ENCODE peak calls at places on chromosomes 11 and 22, in ten cellular contexts. One of them, this sample, is unnamed.

GRCh38 chr11:45736424-45736823 is 68.5 kb upstream of the SLC35C1 start:
- DNase-seq in OCI-M1: no peak
- DNase-seq in BE2C: no peak
- DNase-seq in astrocyte of the spinal cord: no peak
- DNase-seq in EL: peak; percentile 8
- DNase-seq in progenitor cell of endocrine pancreas: no peak
- DNase-seq in ACHN: no peak
- DNase-seq in M059J: peak; percentile 30
- DNase-seq in RPMI7951: no peak
- DNase-seq in AG08396: no peak
- DNase-seq in this sample: no peak

GRCh38 chr22:33743756-33744155 is 176.5 kb downstream of the LARGE1 start:
- DNase-seq in OCI-M1: no peak
- DNase-seq in BE2C: no peak
- DNase-seq in astrocyte of the spinal cord: no peak
- DNase-seq in EL: no peak
- DNase-seq in progenitor cell of endocrine pancreas: no peak
- DNase-seq in ACHN: no peak
- DNase-seq in M059J: no peak
- DNase-seq in RPMI7951: no peak
- DNase-seq in AG08396: no peak
- DNase-seq in this sample: no peak

GRCh38 chr11:70755410-70756158 is 357.3 kb downstream of the CTTN start:
- DNase-seq in OCI-M1: peak; percentile 94
- DNase-seq in BE2C: peak; percentile 83
- DNase-seq in astrocyte of the spinal cord: peak; percentile 60
- DNase-seq in EL: peak; percentile 48
- DNase-seq in progenitor cell of endocrine pancreas: peak; percentile 71
- DNase-seq in ACHN: peak; percentile 22
- DNase-seq in M059J: peak; percentile 60
- DNase-seq in RPMI7951: peak; percentile 53
- DNase-seq in AG08396: peak; percentile 94
- DNase-seq in this sample: peak; percentile 4

GRCh38 chr22:27194096-27194748 is 536.8 kb downstream of the MIAT start:
- DNase-seq in OCI-M1: peak; percentile 32
- DNase-seq in BE2C: no peak
- DNase-seq in astrocyte of the spinal cord: no peak
- DNase-seq in EL: no peak
- DNase-seq in progenitor cell of endocrine pancreas: no peak
- DNase-seq in ACHN: no peak
- DNase-seq in M059J: no peak
- DNase-seq in RPMI7951: no peak
- DNase-seq in AG08396: no peak
- DNase-seq in this sample: no peak

GRCh38 chr11:27720277-27720830 is 20.1 kb upstream of the BDNF start:
- DNase-seq in OCI-M1: peak; percentile 20
- DNase-seq in BE2C: no peak
- DNase-seq in astrocyte of the spinal cord: peak; percentile 64
- DNase-seq in EL: peak; percentile 67
- DNase-seq in progenitor cell of endocrine pancreas: peak; percentile 74
- DNase-seq in ACHN: peak; percentile 71
- DNase-seq in M059J: peak; percentile 74
- DNase-seq in RPMI7951: peak; percentile 62
- DNase-seq in AG08396: peak; percentile 68
- DNase-seq in this sample: no peak

GRCh38 chr11:69638941-69639681 is 1.8 kb upstream of the CCND1 start:
- DNase-seq in OCI-M1: peak; percentile 100
- DNase-seq in BE2C: peak; percentile 98
- DNase-seq in astrocyte of the spinal cord: peak; percentile 98
- DNase-seq in EL: peak; percentile 98
- DNase-seq in progenitor cell of endocrine pancreas: peak; percentile 93
- DNase-seq in ACHN: peak; percentile 93
- DNase-seq in M059J: peak; percentile 94
- DNase-seq in RPMI7951: peak; percentile 97
- DNase-seq in AG08396: peak; percentile 96
- DNase-seq in this sample: peak; percentile 93

GRCh38 chr11:102824541-102824940 is 18.9 kb downstream of the MMP3 start:
- DNase-seq in OCI-M1: no peak
- DNase-seq in BE2C: no peak
- DNase-seq in astrocyte of the spinal cord: no peak
- DNase-seq in EL: no peak
- DNase-seq in progenitor cell of endocrine pancreas: no peak
- DNase-seq in ACHN: no peak
- DNase-seq in M059J: no peak
- DNase-seq in RPMI7951: no peak
- DNase-seq in AG08396: no peak
- DNase-seq in this sample: no peak

GRCh38 chr22:45562102-45562501 is 59.4 kb downstream of the FBLN1 start:
- DNase-seq in OCI-M1: no peak
- DNase-seq in BE2C: no peak
- DNase-seq in astrocyte of the spinal cord: no peak
- DNase-seq in EL: no peak
- DNase-seq in progenitor cell of endocrine pancreas: no peak
- DNase-seq in ACHN: no peak
- DNase-seq in M059J: no peak
- DNase-seq in RPMI7951: no peak
- DNase-seq in AG08396: no peak
- DNase-seq in this sample: no peak

GRCh38 chr22:25027552-25027951 is 75.0 kb downstream of the KIAA1671 start:
- DNase-seq in OCI-M1: no peak
- DNase-seq in BE2C: no peak
- DNase-seq in astrocyte of the spinal cord: no peak
- DNase-seq in EL: no peak
- DNase-seq in progenitor cell of endocrine pancreas: no peak
- DNase-seq in ACHN: no peak
- DNase-seq in M059J: no peak
- DNase-seq in RPMI7951: no peak
- DNase-seq in AG08396: no peak
- DNase-seq in this sample: no peak

GRCh38 chr22:31912402-31912733 is 32.0 kb upstream of the YWHAH start:
- DNase-seq in OCI-M1: no peak
- DNase-seq in BE2C: no peak
- DNase-seq in astrocyte of the spinal cord: no peak
- DNase-seq in EL: no peak
- DNase-seq in progenitor cell of endocrine pancreas: no peak
- DNase-seq in ACHN: no peak
- DNase-seq in M059J: no peak
- DNase-seq in RPMI7951: no peak
- DNase-seq in AG08396: no peak
- DNase-seq in this sample: no peak

GRCh38 chr11:94557391-94557790 is 9.8 kb upstream of the PIWIL4 start:
- DNase-seq in OCI-M1: no peak
- DNase-seq in BE2C: no peak
- DNase-seq in astrocyte of the spinal cord: peak; percentile 29
- DNase-seq in EL: peak; percentile 46
- DNase-seq in progenitor cell of endocrine pancreas: no peak
- DNase-seq in ACHN: no peak
- DNase-seq in M059J: no peak
- DNase-seq in RPMI7951: no peak
- DNase-seq in AG08396: peak; percentile 36
- DNase-seq in this sample: no peak

GRCh38 chr11:69241075-69241740 is 52.7 kb upstream of the MYEOV start:
- DNase-seq in OCI-M1: no peak
- DNase-seq in BE2C: no peak
- DNase-seq in astrocyte of the spinal cord: no peak
- DNase-seq in EL: no peak
- DNase-seq in progenitor cell of endocrine pancreas: no peak
- DNase-seq in ACHN: no peak
- DNase-seq in M059J: no peak
- DNase-seq in RPMI7951: no peak
- DNase-seq in AG08396: no peak
- DNase-seq in this sample: no peak

GRCh38 chr11:69195819-69196218 is 40.1 kb downstream of the SMIM38 start:
- DNase-seq in OCI-M1: no peak
- DNase-seq in BE2C: no peak
- DNase-seq in astrocyte of the spinal cord: no peak
- DNase-seq in EL: no peak
- DNase-seq in progenitor cell of endocrine pancreas: no peak
- DNase-seq in ACHN: no peak
- DNase-seq in M059J: no peak
- DNase-seq in RPMI7951: no peak
- DNase-seq in AG08396: no peak
- DNase-seq in this sample: no peak

GRCh38 chr11:88508808-88509581 is 171.5 kb upstream of the CTSC start:
- DNase-seq in OCI-M1: no peak
- DNase-seq in BE2C: peak; percentile 9
- DNase-seq in astrocyte of the spinal cord: no peak
- DNase-seq in EL: peak; percentile 35
- DNase-seq in progenitor cell of endocrine pancreas: peak; percentile 24
- DNase-seq in ACHN: peak; percentile 61
- DNase-seq in M059J: no peak
- DNase-seq in RPMI7951: peak; percentile 35
- DNase-seq in AG08396: no peak
- DNase-seq in this sample: no peak

GRCh38 chr11:77779935-77780334 is 40.6 kb downstream of the RSF1 start:
- DNase-seq in OCI-M1: peak; percentile 72
- DNase-seq in BE2C: no peak
- DNase-seq in astrocyte of the spinal cord: peak; percentile 42
- DNase-seq in EL: peak; percentile 50
- DNase-seq in progenitor cell of endocrine pancreas: no peak
- DNase-seq in ACHN: peak; percentile 42
- DNase-seq in M059J: peak; percentile 39
- DNase-seq in RPMI7951: peak; percentile 36
- DNase-seq in AG08396: peak; percentile 22
- DNase-seq in this sample: peak; percentile 3

GRCh38 chr11:78808903-78809302 is 234.2 kb upstream of the NARS2 start:
- DNase-seq in OCI-M1: no peak
- DNase-seq in BE2C: no peak
- DNase-seq in astrocyte of the spinal cord: no peak
- DNase-seq in EL: no peak
- DNase-seq in progenitor cell of endocrine pancreas: no peak
- DNase-seq in ACHN: no peak
- DNase-seq in M059J: peak; percentile 94
- DNase-seq in RPMI7951: peak; percentile 83
- DNase-seq in AG08396: no peak
- DNase-seq in this sample: no peak

GRCh38 chr11:71447791-71448256 is 369 bp downstream of the DHCR7 start:
- DNase-seq in OCI-M1: peak; percentile 75
- DNase-seq in BE2C: peak; percentile 45
- DNase-seq in astrocyte of the spinal cord: peak; percentile 6
- DNase-seq in EL: peak; percentile 26
- DNase-seq in progenitor cell of endocrine pancreas: no peak
- DNase-seq in ACHN: no peak
- DNase-seq in M059J: peak; percentile 11
- DNase-seq in RPMI7951: peak; percentile 17
- DNase-seq in AG08396: peak; percentile 33
- DNase-seq in this sample: no peak

GRCh38 chr11:117618956-117619355 is 178.1 kb downstream of the DSCAML1 start:
- DNase-seq in OCI-M1: no peak
- DNase-seq in BE2C: peak; percentile 77
- DNase-seq in astrocyte of the spinal cord: no peak
- DNase-seq in EL: no peak
- DNase-seq in progenitor cell of endocrine pancreas: no peak
- DNase-seq in ACHN: no peak
- DNase-seq in M059J: no peak
- DNase-seq in RPMI7951: no peak
- DNase-seq in AG08396: no peak
- DNase-seq in this sample: no peak

GRCh38 chr11:65116370-65117205 is 913 bp downstream of the ZNHIT2 start:
- DNase-seq in OCI-M1: no peak
- DNase-seq in BE2C: no peak
- DNase-seq in astrocyte of the spinal cord: peak; percentile 21
- DNase-seq in EL: peak; percentile 61
- DNase-seq in progenitor cell of endocrine pancreas: no peak
- DNase-seq in ACHN: peak; percentile 22
- DNase-seq in M059J: peak; percentile 28
- DNase-seq in RPMI7951: peak; percentile 47
- DNase-seq in AG08396: peak; percentile 65
- DNase-seq in this sample: peak; percentile 36

GRCh38 chr11:3237119-3237518 is 4.9 kb upstream of the MRGPRE start:
- DNase-seq in OCI-M1: no peak
- DNase-seq in BE2C: no peak
- DNase-seq in astrocyte of the spinal cord: no peak
- DNase-seq in EL: no peak
- DNase-seq in progenitor cell of endocrine pancreas: no peak
- DNase-seq in ACHN: no peak
- DNase-seq in M059J: no peak
- DNase-seq in RPMI7951: no peak
- DNase-seq in AG08396: no peak
- DNase-seq in this sample: no peak

GRCh38 chr22:37428649-37429586 is 1.6 kb upstream of the ELFN2 start:
- DNase-seq in OCI-M1: peak; percentile 36
- DNase-seq in BE2C: peak; percentile 75
- DNase-seq in astrocyte of the spinal cord: peak; percentile 47
- DNase-seq in EL: peak; percentile 61
- DNase-seq in progenitor cell of endocrine pancreas: peak; percentile 66
- DNase-seq in ACHN: peak; percentile 72
- DNase-seq in M059J: peak; percentile 35
- DNase-seq in RPMI7951: peak; percentile 34
- DNase-seq in AG08396: peak; percentile 78
- DNase-seq in this sample: no peak

This sample was measured in AG04450.